ENCODE peak calls at places on chromosomes 3 and 15, in seven cellular contexts. D is mesenchymal stem cell, S is stomach, E is tibial artery, O is uterus, L is transverse colon, F is cardiac muscle cell. K is an unnamed sample.

GRCh38 chr15:43186003-43186353 is 775 bp downstream of the CCNDBP1 start:
- DNase-seq in D (no peak), S (no peak), E (no peak), O (no peak), L (peak; percentile 35), F (no peak), K (no peak)

GRCh38 chr3:114406922-114407321 is 113.1 kb downstream of the TIGIT start:
- DNase-seq in D (no peak), S (no peak), E (no peak), O (no peak), L (no peak), F (no peak), K (no peak)

GRCh38 chr15:98722645-98723044 is 74.3 kb downstream of the IGF1R start:
- DNase-seq in D (no peak), S (no peak), E (no peak), O (no peak), L (no peak), F (no peak), K (no peak)

GRCh38 chr3:144142151-144142855 is 170.7 kb downstream of the DIPK2A start:
- DNase-seq in D (peak; percentile 61), S (no peak), E (no peak), O (no peak), L (no peak), F (no peak), K (peak; percentile 77)

GRCh38 chr3:117356296-117356695 is 646.7 kb downstream of the TUSC7 start:
- DNase-seq in D (no peak), S (no peak), E (no peak), O (no peak), L (no peak), F (no peak), K (no peak)

GRCh38 chr15:45137703-45138102 is 7.9 kb downstream of the DUOX1 start:
- DNase-seq in D (no peak), S (no peak), E (no peak), O (no peak), L (no peak), F (no peak), K (no peak)

GRCh38 chr15:41982133-41982930 is 10.0 kb upstream of the EHD4 start:
- DNase-seq in D (no peak), S (peak; percentile 23), E (peak; percentile 33), O (no peak), L (no peak), F (no peak), K (no peak)

GRCh38 chr3:16928386-16929132 is 43.8 kb downstream of the PLCL2 start:
- DNase-seq in D (no peak), S (no peak), E (no peak), O (no peak), L (no peak), F (no peak), K (no peak)

GRCh38 chr3:51673181-51673801 is 2.2 kb downstream of the TEX264 start:
- DNase-seq in D (peak; percentile 6), S (peak; percentile 19), E (peak; percentile 46), O (no peak), L (no peak), F (peak; percentile 44), K (no peak)
- H3K36me3 ChIP-seq in D (peaks cover 39% of the 10 kb centered on the region), S (peaks cover 8% of the 10 kb centered on the region), E (peaks cover 41% of the 10 kb centered on the region), O (no peaks in the 10 kb centered on the region), L (no peaks in the 10 kb centered on the region), F (no peaks in the 10 kb centered on the region), K (peaks cover 21% of the 10 kb centered on the region)

DNA sequence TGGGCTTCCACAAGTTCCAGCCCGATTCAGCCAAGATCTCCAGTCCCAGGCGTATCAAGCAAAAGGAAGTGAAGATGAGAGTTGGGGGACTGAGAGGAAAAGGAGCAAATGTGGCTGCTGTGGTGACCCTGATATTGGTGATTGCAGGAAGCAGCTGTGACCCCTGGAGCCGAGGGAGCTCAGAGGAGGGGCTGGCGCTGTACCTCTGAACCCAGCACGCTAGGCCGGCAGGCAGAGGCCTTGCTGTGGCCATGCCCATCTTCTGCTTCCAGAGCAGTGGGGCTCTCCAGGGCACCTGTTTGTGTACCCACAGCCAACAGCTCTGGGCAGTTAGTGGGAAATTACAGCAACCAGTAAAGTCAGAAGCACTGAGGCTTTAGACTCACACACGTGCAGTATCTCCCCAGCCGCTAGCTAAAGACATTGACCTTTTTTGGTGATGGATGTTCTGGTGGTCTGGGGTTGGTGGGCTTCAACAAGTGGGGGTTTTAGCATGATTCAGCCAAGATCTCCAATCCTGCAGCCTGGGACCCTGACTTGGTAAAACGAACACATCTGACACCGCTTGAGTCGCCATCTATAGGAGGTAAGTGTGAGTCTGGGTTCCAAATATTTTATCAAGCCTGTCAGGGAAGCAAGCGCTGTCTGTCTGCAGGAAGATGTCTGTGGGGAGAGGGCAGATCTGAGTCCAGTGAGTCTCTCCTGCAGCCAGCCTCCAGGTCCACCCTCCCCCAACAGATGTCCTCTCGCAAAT is 33.1 kb downstream of the TM2D3 start:
- DNase-seq in D (no peak), S (no peak), E (no peak), O (no peak), L (no peak), F (no peak), K (no peak)
- H3K4me1 ChIP-seq in D (peaks cover 12% of the 10 kb centered on the region), S (peaks cover 19% of the 10 kb centered on the region), E (peaks cover 4% of the 10 kb centered on the region), O (no peaks in the 10 kb centered on the region), L (peaks cover 10% of the 10 kb centered on the region), F (peaks cover 55% of the 10 kb centered on the region), K (peaks cover 38% of the 10 kb centered on the region)

DNA sequence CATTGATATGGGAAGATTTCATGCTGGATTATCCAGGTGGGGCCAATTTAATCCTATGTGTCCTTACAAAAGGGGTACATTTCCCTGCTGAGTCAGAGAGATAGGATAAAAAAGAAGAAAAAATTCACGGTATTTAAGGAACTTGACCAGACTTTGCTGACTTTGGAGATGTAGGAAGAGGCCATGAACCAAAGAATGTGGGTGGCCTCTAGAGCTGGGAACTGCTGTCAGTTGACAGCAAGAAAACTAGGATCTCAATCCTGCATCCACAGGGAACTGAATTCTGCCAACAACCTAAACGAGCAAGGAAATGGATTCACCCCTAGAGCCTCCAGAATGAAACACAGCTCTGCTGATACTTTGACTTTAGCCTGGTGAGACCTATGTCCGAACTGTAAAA is 148.1 kb upstream of the SLC24A5 start:
- DNase-seq in D (no peak), S (no peak), E (no peak), O (no peak), L (no peak), F (no peak), K (no peak)
- H3K9me3 ChIP-seq in D (no peaks in the 10 kb centered on the region), S (no peaks in the 10 kb centered on the region), E (no peaks in the 10 kb centered on the region), O (no peaks in the 10 kb centered on the region), L (no peaks in the 10 kb centered on the region), F (no peaks in the 10 kb centered on the region), K (no peaks in the 10 kb centered on the region)

GRCh38 chr15:73572296-73572695 is 60.9 kb downstream of the NPTN start:
- DNase-seq in D (no peak), S (no peak), E (no peak), O (no peak), L (no peak), F (no peak), K (no peak)
- H3K36me3 ChIP-seq in D (peaks cover 92% of the 10 kb centered on the region), S (peaks cover 43% of the 10 kb centered on the region), E (peaks cover 81% of the 10 kb centered on the region), O (no peaks in the 10 kb centered on the region), L (no peaks in the 10 kb centered on the region), F (peaks cover 73% of the 10 kb centered on the region), K (peaks cover 71% of the 10 kb centered on the region)

DNA sequence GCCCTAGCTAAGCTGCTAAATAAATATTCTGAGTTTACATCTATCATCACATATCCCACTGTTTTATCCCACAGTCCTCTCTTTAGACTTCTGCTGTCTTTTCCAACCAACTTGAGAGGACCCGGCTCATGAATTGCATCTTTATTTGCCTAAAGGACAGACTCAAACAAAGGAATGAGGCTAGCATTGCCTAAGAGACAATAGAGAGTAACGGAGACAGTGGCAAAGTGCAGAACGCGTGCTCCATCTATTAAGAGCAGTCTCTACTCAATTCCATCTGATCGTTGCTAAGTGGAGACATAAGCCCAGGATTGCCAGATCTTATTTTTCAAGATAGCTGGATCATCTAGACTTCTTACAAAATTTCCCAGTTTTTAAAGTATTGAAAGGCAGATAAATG is 2.3 kb downstream of the ADAMTSL3 start:
- DNase-seq in D (no peak), S (no peak), E (no peak), O (no peak), L (no peak), F (no peak), K (no peak)
- H3K4me1 ChIP-seq in D (peaks cover 13% of the 10 kb centered on the region), S (peaks cover 62% of the 10 kb centered on the region), E (no peaks in the 10 kb centered on the region), O (no peaks in the 10 kb centered on the region), L (no peaks in the 10 kb centered on the region), F (no peaks in the 10 kb centered on the region), K (peaks cover 19% of the 10 kb centered on the region)

GRCh38 chr15:25248583-25249235 is 190.1 kb downstream of the UBE3A start:
- DNase-seq in D (no peak), S (peak; percentile 22), E (peak; percentile 61), O (peak; percentile 6), L (peak; percentile 2), F (no peak), K (no peak)
- H3K9me3 ChIP-seq in D (peaks cover 5% of the 10 kb centered on the region), S (peaks cover 53% of the 10 kb centered on the region), E (peaks cover 4% of the 10 kb centered on the region), O (no peaks in the 10 kb centered on the region), L (peaks cover 26% of the 10 kb centered on the region), F (no peaks in the 10 kb centered on the region), K (no peaks in the 10 kb centered on the region)